ENCODE peak calls at places on chromosomes 13 and 19, in nine cellular contexts. One of them, this sample, is unnamed.

GRCh38 chr13:42497798-42498197 is 76.2 kb upstream of the TNFSF11 start:
- DNase-seq in AG10803: no peak
- DNase-seq in kidney epithelial cell: peak; percentile 65
- DNase-seq in HepG2: no peak
- DNase-seq in cardiac fibroblast: peak; percentile 92
- DNase-seq in right lobe of liver: no peak
- DNase-seq in heart right ventricle: no peak
- DNase-seq in A549: no peak
- DNase-seq in GM12865: peak; percentile 92
- DNase-seq in this sample: no peak

GRCh38 chr19:46065486-46065885 is 24.7 kb upstream of the IGFL4 start:
- DNase-seq in AG10803: peak; percentile 34
- DNase-seq in kidney epithelial cell: no peak
- DNase-seq in HepG2: no peak
- DNase-seq in cardiac fibroblast: peak; percentile 55
- DNase-seq in right lobe of liver: no peak
- DNase-seq in heart right ventricle: no peak
- DNase-seq in A549: peak; percentile 16
- DNase-seq in GM12865: no peak
- DNase-seq in this sample: peak; percentile 31

GRCh38 chr19:17778621-17779280 is 16.2 kb upstream of the B3GNT3 start:
- DNase-seq in AG10803: no peak
- DNase-seq in kidney epithelial cell: no peak
- DNase-seq in HepG2: no peak
- DNase-seq in cardiac fibroblast: no peak
- DNase-seq in right lobe of liver: no peak
- DNase-seq in heart right ventricle: no peak
- DNase-seq in A549: no peak
- DNase-seq in GM12865: no peak
- DNase-seq in this sample: no peak

GRCh38 chr13:20191311-20191901 is 1.3 kb downstream of the GJB2 start:
- DNase-seq in AG10803: no peak
- DNase-seq in kidney epithelial cell: no peak
- DNase-seq in HepG2: no peak
- DNase-seq in cardiac fibroblast: no peak
- DNase-seq in right lobe of liver: peak; percentile 77
- DNase-seq in heart right ventricle: no peak
- DNase-seq in A549: no peak
- DNase-seq in GM12865: no peak
- DNase-seq in this sample: no peak

GRCh38 chr13:49055021-49055420 is 79.3 kb downstream of the FNDC3A start:
- DNase-seq in AG10803: no peak
- DNase-seq in kidney epithelial cell: no peak
- DNase-seq in HepG2: no peak
- DNase-seq in cardiac fibroblast: no peak
- DNase-seq in right lobe of liver: no peak
- DNase-seq in heart right ventricle: no peak
- DNase-seq in A549: no peak
- DNase-seq in GM12865: no peak
- DNase-seq in this sample: no peak

GRCh38 chr13:100394005-100394695 is 194.4 kb downstream of the GGACT start:
- DNase-seq in AG10803: peak; percentile 91
- DNase-seq in kidney epithelial cell: peak; percentile 28
- DNase-seq in HepG2: no peak
- DNase-seq in cardiac fibroblast: peak; percentile 92
- DNase-seq in right lobe of liver: no peak
- DNase-seq in heart right ventricle: peak; percentile 8
- DNase-seq in A549: peak; percentile 9
- DNase-seq in GM12865: peak; percentile 91
- DNase-seq in this sample: peak; percentile 80

GRCh38 chr13:52739468-52740071 is at the start of gene CNMD:
- DNase-seq in AG10803: no peak
- DNase-seq in kidney epithelial cell: no peak
- DNase-seq in HepG2: no peak
- DNase-seq in cardiac fibroblast: no peak
- DNase-seq in right lobe of liver: no peak
- DNase-seq in heart right ventricle: no peak
- DNase-seq in A549: no peak
- DNase-seq in GM12865: no peak
- DNase-seq in this sample: no peak

GRCh38 chr19:30091456-30091855 is 149.4 kb downstream of the URI1 start:
- DNase-seq in AG10803: no peak
- DNase-seq in kidney epithelial cell: no peak
- DNase-seq in HepG2: no peak
- DNase-seq in cardiac fibroblast: no peak
- DNase-seq in right lobe of liver: no peak
- DNase-seq in heart right ventricle: no peak
- DNase-seq in A549: no peak
- DNase-seq in GM12865: no peak
- DNase-seq in this sample: no peak

GRCh38 chr13:26601669-26602068 is 44.2 kb downstream of the WASF3 start:
- DNase-seq in AG10803: peak; percentile 73
- DNase-seq in kidney epithelial cell: no peak
- DNase-seq in HepG2: no peak
- DNase-seq in cardiac fibroblast: peak; percentile 65
- DNase-seq in right lobe of liver: no peak
- DNase-seq in heart right ventricle: no peak
- DNase-seq in A549: no peak
- DNase-seq in GM12865: peak; percentile 50
- DNase-seq in this sample: no peak

GRCh38 chr19:10274589-10274988 is 3.7 kb downstream of the ICAM1 start:
- DNase-seq in AG10803: no peak
- DNase-seq in kidney epithelial cell: no peak
- DNase-seq in HepG2: no peak
- DNase-seq in cardiac fibroblast: no peak
- DNase-seq in right lobe of liver: no peak
- DNase-seq in heart right ventricle: no peak
- DNase-seq in A549: no peak
- DNase-seq in GM12865: no peak
- DNase-seq in this sample: no peak

GRCh38 chr13:34343413-34343812 is 525.5 kb downstream of the RFC3 start:
- DNase-seq in AG10803: no peak
- DNase-seq in kidney epithelial cell: no peak
- DNase-seq in HepG2: no peak
- DNase-seq in cardiac fibroblast: no peak
- DNase-seq in right lobe of liver: no peak
- DNase-seq in heart right ventricle: no peak
- DNase-seq in A549: no peak
- DNase-seq in GM12865: no peak
- DNase-seq in this sample: no peak

GRCh38 chr19:34241513-34242337 is 12.6 kb upstream of the GARRE1 start:
- DNase-seq in AG10803: no peak
- DNase-seq in kidney epithelial cell: no peak
- DNase-seq in HepG2: peak; percentile 53
- DNase-seq in cardiac fibroblast: no peak
- DNase-seq in right lobe of liver: no peak
- DNase-seq in heart right ventricle: no peak
- DNase-seq in A549: peak; percentile 76
- DNase-seq in GM12865: peak; percentile 80
- DNase-seq in this sample: no peak

GRCh38 chr19:2852598-2852997 is 11.3 kb downstream of the ZNF555 start:
- DNase-seq in AG10803: no peak
- DNase-seq in kidney epithelial cell: no peak
- DNase-seq in HepG2: no peak
- DNase-seq in cardiac fibroblast: no peak
- DNase-seq in right lobe of liver: no peak
- DNase-seq in heart right ventricle: no peak
- DNase-seq in A549: no peak
- DNase-seq in GM12865: no peak
- DNase-seq in this sample: no peak

GRCh38 chr13:96053003-96053703 is at the start of gene UGGT2:
- DNase-seq in AG10803: peak; percentile 94
- DNase-seq in kidney epithelial cell: peak; percentile 80
- DNase-seq in HepG2: peak; percentile 85
- DNase-seq in cardiac fibroblast: peak; percentile 95
- DNase-seq in right lobe of liver: peak; percentile 96
- DNase-seq in heart right ventricle: peak; percentile 94
- DNase-seq in A549: peak; percentile 92
- DNase-seq in GM12865: peak; percentile 96
- DNase-seq in this sample: peak; percentile 76

GRCh38 chr13:29887030-29887557 is 36.7 kb upstream of the UBL3 start:
- DNase-seq in AG10803: no peak
- DNase-seq in kidney epithelial cell: no peak
- DNase-seq in HepG2: no peak
- DNase-seq in cardiac fibroblast: no peak
- DNase-seq in right lobe of liver: no peak
- DNase-seq in heart right ventricle: no peak
- DNase-seq in A549: no peak
- DNase-seq in GM12865: no peak
- DNase-seq in this sample: no peak

GRCh38 chr13:65789815-65790214 is 1440.3 kb downstream of the PCDH9 start:
- DNase-seq in AG10803: peak; percentile 7
- DNase-seq in kidney epithelial cell: no peak
- DNase-seq in HepG2: no peak
- DNase-seq in cardiac fibroblast: peak; percentile 73
- DNase-seq in right lobe of liver: no peak
- DNase-seq in heart right ventricle: no peak
- DNase-seq in A549: peak; percentile 10
- DNase-seq in GM12865: no peak
- DNase-seq in this sample: peak; percentile 21

GRCh38 chr19:48741222-48741999 is 1.0 kb upstream of the RASIP1 start:
- DNase-seq in AG10803: no peak
- DNase-seq in kidney epithelial cell: no peak
- DNase-seq in HepG2: no peak
- DNase-seq in cardiac fibroblast: no peak
- DNase-seq in right lobe of liver: no peak
- DNase-seq in heart right ventricle: peak; percentile 61
- DNase-seq in A549: peak; percentile 63
- DNase-seq in GM12865: peak; percentile 38
- DNase-seq in this sample: no peak

GRCh38 chr13:86554066-86554465 is 754.8 kb upstream of the SLITRK6 start:
- DNase-seq in AG10803: no peak
- DNase-seq in kidney epithelial cell: no peak
- DNase-seq in HepG2: no peak
- DNase-seq in cardiac fibroblast: no peak
- DNase-seq in right lobe of liver: no peak
- DNase-seq in heart right ventricle: no peak
- DNase-seq in A549: no peak
- DNase-seq in GM12865: no peak
- DNase-seq in this sample: no peak

GRCh38 chr13:38883783-38884182 is 106.8 kb downstream of the STOML3 start:
- DNase-seq in AG10803: no peak
- DNase-seq in kidney epithelial cell: no peak
- DNase-seq in HepG2: no peak
- DNase-seq in cardiac fibroblast: no peak
- DNase-seq in right lobe of liver: no peak
- DNase-seq in heart right ventricle: no peak
- DNase-seq in A549: no peak
- DNase-seq in GM12865: no peak
- DNase-seq in this sample: no peak

GRCh38 chr19:12788682-12789097 is 2.6 kb upstream of the JUNB start:
- DNase-seq in AG10803: peak; percentile 72
- DNase-seq in kidney epithelial cell: no peak
- DNase-seq in HepG2: peak; percentile 41
- DNase-seq in cardiac fibroblast: peak; percentile 81
- DNase-seq in right lobe of liver: no peak
- DNase-seq in heart right ventricle: peak; percentile 92
- DNase-seq in A549: peak; percentile 89
- DNase-seq in GM12865: peak; percentile 93
- DNase-seq in this sample: no peak

GRCh38 chr19:3179739-3180293 is 1.2 kb downstream of the S1PR4 start:
- DNase-seq in AG10803: no peak
- DNase-seq in kidney epithelial cell: no peak
- DNase-seq in HepG2: no peak
- DNase-seq in cardiac fibroblast: no peak
- DNase-seq in right lobe of liver: no peak
- DNase-seq in heart right ventricle: no peak
- DNase-seq in A549: no peak
- DNase-seq in GM12865: peak; percentile 59
- DNase-seq in this sample: no peak

GRCh38 chr19:38878575-38879399 is 712 bp upstream of the RINL start:
- DNase-seq in AG10803: no peak
- DNase-seq in kidney epithelial cell: no peak
- DNase-seq in HepG2: no peak
- DNase-seq in cardiac fibroblast: no peak
- DNase-seq in right lobe of liver: no peak
- DNase-seq in heart right ventricle: no peak
- DNase-seq in A549: no peak
- DNase-seq in GM12865: no peak
- DNase-seq in this sample: no peak

GRCh38 chr13:96426160-96426559 is 336.3 kb downstream of the HS6ST3 start:
- DNase-seq in AG10803: no peak
- DNase-seq in kidney epithelial cell: no peak
- DNase-seq in HepG2: no peak
- DNase-seq in cardiac fibroblast: no peak
- DNase-seq in right lobe of liver: no peak
- DNase-seq in heart right ventricle: no peak
- DNase-seq in A549: no peak
- DNase-seq in GM12865: no peak
- DNase-seq in this sample: no peak

GRCh38 chr19:42468273-42468796 is 25.6 kb upstream of the CXCL17 start:
- DNase-seq in AG10803: peak; percentile 81
- DNase-seq in kidney epithelial cell: no peak
- DNase-seq in HepG2: no peak
- DNase-seq in cardiac fibroblast: peak; percentile 92
- DNase-seq in right lobe of liver: no peak
- DNase-seq in heart right ventricle: no peak
- DNase-seq in A549: peak; percentile 55
- DNase-seq in GM12865: no peak
- DNase-seq in this sample: peak; percentile 49
- TF ChIP-seq CTCF in AG10803: no peak
- TF ChIP-seq CTCF in kidney epithelial cell: no peak
- TF ChIP-seq CTCF in HepG2: no peak
- TF ChIP-seq CTCF in cardiac fibroblast: no peak
- TF ChIP-seq CTCF in right lobe of liver: no peak
- TF ChIP-seq CTCF in heart right ventricle: no peak
- TF ChIP-seq CTCF in A549: no peak
- TF ChIP-seq CTCF in GM12865: no peak
- TF ChIP-seq CTCF in this sample: no peak

GRCh38 chr13:113648218-113648615 is 9.8 kb downstream of the ATP4B start:
- DNase-seq in AG10803: no peak
- DNase-seq in kidney epithelial cell: no peak
- DNase-seq in HepG2: no peak
- DNase-seq in cardiac fibroblast: no peak
- DNase-seq in right lobe of liver: peak; percentile 44
- DNase-seq in heart right ventricle: no peak
- DNase-seq in A549: no peak
- DNase-seq in GM12865: no peak
- DNase-seq in this sample: no peak
- H3K4me3 ChIP-seq in AG10803: no peak overlapping the region
- H3K4me3 ChIP-seq in kidney epithelial cell: no peak overlapping the region
- H3K4me3 ChIP-seq in HepG2: no peak overlapping the region
- H3K4me3 ChIP-seq in cardiac fibroblast: no peak overlapping the region
- H3K4me3 ChIP-seq in right lobe of liver: no peak overlapping the region
- H3K4me3 ChIP-seq in heart right ventricle: no peak overlapping the region
- H3K4me3 ChIP-seq in A549: no peak overlapping the region
- H3K4me3 ChIP-seq in GM12865: no peak overlapping the region
- H3K4me3 ChIP-seq in this sample: no peak overlapping the region

GRCh38 chr13:19089315-19089714 is 92.3 kb downstream of the TUBA3C start:
- DNase-seq in AG10803: no peak
- DNase-seq in kidney epithelial cell: no peak
- DNase-seq in HepG2: peak; percentile 9
- DNase-seq in cardiac fibroblast: no peak
- DNase-seq in right lobe of liver: no peak
- DNase-seq in heart right ventricle: no peak
- DNase-seq in A549: peak; percentile 13
- DNase-seq in GM12865: peak; percentile 6
- DNase-seq in this sample: no peak
- TF ChIP-seq CTCF in AG10803: no peak
- TF ChIP-seq CTCF in kidney epithelial cell: no peak
- TF ChIP-seq CTCF in HepG2: peak; percentile 60
- TF ChIP-seq CTCF in cardiac fibroblast: no peak
- TF ChIP-seq CTCF in right lobe of liver: no peak
- TF ChIP-seq CTCF in heart right ventricle: peak; percentile 22
- TF ChIP-seq CTCF in A549: no peak
- TF ChIP-seq CTCF in GM12865: no peak
- TF ChIP-seq CTCF in this sample: no peak

GRCh38 chr19:47613165-47614146 is 4.5 kb downstream of the BICRA start:
- DNase-seq in AG10803: peak; percentile 85
- DNase-seq in kidney epithelial cell: no peak
- DNase-seq in HepG2: no peak
- DNase-seq in cardiac fibroblast: peak; percentile 52
- DNase-seq in right lobe of liver: no peak
- DNase-seq in heart right ventricle: no peak
- DNase-seq in A549: no peak
- DNase-seq in GM12865: no peak
- DNase-seq in this sample: no peak
- H3K4me3 ChIP-seq in AG10803: peak overlapping the region; percentile 39
- H3K4me3 ChIP-seq in kidney epithelial cell: no peak overlapping the region
- H3K4me3 ChIP-seq in HepG2: no peak overlapping the region
- H3K4me3 ChIP-seq in cardiac fibroblast: no peak overlapping the region
- H3K4me3 ChIP-seq in right lobe of liver: no peak overlapping the region
- H3K4me3 ChIP-seq in heart right ventricle: no peak overlapping the region
- H3K4me3 ChIP-seq in A549: no peak overlapping the region
- H3K4me3 ChIP-seq in GM12865: no peak overlapping the region
- H3K4me3 ChIP-seq in this sample: no peak overlapping the region